ENCODE peak calls at places on chromosome 2, in five cellular contexts. L is breast epithelium, S is spleen, R is esophagus muscularis mucosa, N is HCT116. K is an unnamed sample.

GRCh38 chr2:65377556-65378307 is 54.7 kb downstream of the SPRED2 start:
- DNase-seq in L (no peak), R (no peak), N (no peak), S (no peak), K (no peak)

GRCh38 chr2:26623541-26624497 is 17.3 kb downstream of the CIB4 start:
- DNase-seq in S (peak), N (no peak), R (no peak), L (no peak), K (no peak)

GRCh38 chr2:159828736-159829135 is 30.7 kb upstream of the CD302 start:
- DNase-seq in N (no peak), R (no peak), S (no peak), L (no peak), K (no peak)

GRCh38 chr2:100253786-100254185 is 68.5 kb downstream of the LONRF2 start:
- DNase-seq in N (no peak), R (no peak), S (peak), L (no peak), K (no peak)

GRCh38 chr2:96105152-96105915 is 11.0 kb downstream of the ADRA2B start:
- DNase-seq in R (no peak), N (no peak), L (no peak), S (peak), K (no peak)

GRCh38 chr2:212495076-212495475 is 43.5 kb downstream of the ERBB4 start:
- DNase-seq in R (no peak), N (no peak), L (no peak), S (no peak), K (no peak)

GRCh38 chr2:163157891-163158511 is 319.4 kb upstream of the KCNH7 start:
- DNase-seq in L (no peak), N (no peak), S (no peak), R (no peak), K (no peak)

GRCh38 chr2:20015482-20016083 is 3.1 kb upstream of the MATN3 start:
- DNase-seq in R (no peak), L (no peak), N (peak), S (no peak), K (no peak)

GRCh38 chr2:9681427-9681817 is 50.6 kb upstream of the YWHAQ start:
- DNase-seq in N (no peak), R (no peak), L (no peak), S (no peak), K (no peak)

DNA sequence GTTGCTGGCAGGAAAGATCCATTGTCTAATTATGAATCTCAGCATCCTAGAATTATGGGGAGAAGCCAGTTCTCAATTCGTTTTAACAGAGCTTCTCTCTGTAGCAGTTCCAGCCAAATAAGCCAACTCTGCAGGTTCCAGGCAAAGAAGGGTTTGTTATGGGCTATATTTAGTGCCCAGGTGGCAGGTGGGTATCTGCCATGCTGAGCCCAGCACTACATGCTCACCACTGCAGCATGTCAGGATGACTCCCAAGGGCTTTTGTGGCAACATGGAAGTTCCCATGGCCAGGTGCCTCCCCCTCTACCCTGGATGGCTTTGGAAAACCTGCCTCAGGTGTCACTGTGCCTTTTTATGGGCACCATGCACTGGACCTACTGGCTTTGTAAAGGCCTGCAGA is 137.7 kb upstream of the MSH6 start:
- DNase-seq in L (no peak), R (no peak), N (no peak), S (no peak), K (no peak)
- H3K27ac ChIP-seq in L (no peak), R (no peak), N (no peak), S (no peak), K (no peak)

DNA sequence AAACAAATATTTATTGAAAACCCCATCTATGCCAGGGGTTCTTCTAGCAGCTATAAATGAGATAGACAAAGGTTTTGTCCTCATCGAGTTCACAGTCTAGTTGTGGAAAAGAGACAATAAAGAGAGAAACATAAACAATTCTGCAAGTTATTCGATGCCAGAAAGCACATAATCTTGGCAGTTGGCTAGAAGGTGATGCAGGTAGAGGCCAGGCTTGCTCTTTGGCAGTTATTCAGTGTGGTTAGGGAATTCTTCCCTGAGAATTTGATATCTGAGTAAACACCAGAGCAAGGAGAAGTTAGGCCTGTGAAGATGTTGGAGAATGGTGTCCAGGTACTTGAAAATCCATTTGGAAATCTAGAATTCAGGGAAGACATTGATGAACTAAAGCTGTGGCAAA is 547.4 kb downstream of the SLC4A3 start:
- DNase-seq in N (no peak), S (no peak), L (no peak), R (no peak), K (no peak)
- TF ChIP-seq POLR2A in N (no peak), S (no peak), L (no peak), R (no peak), K (no peak)

DNA sequence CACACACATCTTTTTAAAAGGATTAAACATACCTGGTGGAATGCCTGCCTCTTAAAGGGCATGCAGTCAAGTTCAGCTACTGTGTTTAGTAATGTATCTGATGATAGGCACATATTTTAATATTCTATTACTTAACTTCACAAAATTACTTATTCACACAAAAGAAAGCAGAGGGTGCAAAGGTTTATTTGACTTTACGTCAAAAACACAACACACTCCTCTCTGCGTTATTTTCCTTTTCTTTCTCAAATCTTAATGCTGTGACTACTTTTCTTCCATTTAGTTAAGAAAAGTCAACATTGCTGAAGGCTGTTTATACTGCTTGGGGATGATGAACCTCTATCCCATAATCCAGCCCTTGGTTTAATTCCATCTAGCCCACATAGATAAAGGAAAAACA is 127.9 kb upstream of the ST6GAL2 start:
- DNase-seq in L (no peak), R (no peak), S (no peak), N (no peak), K (no peak)
- TF ChIP-seq POLR2AphosphoS5 in L (no peak), R (no peak), S (no peak), N (no peak), K (no peak)

DNA sequence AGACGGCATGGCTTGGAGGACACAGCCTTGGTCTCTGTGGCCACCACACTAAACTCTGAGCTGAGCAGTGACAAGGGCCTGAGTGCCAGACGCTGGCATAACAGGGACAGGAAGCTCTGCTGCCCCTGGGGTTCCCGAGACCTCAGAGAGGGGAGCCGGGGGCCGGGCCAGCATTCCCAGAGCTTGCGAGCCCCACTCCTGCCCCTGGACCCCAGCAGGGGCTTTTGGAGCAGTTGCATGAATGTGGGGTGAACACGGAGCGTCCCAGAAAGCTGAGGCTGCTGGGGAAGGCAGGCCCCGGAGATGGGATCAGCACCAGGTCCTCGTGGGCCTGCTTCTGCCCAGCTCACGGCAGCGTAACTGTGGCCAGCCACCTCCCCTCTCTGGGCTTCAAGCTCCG is 7.6 kb upstream of the ERFE start:
- DNase-seq in S (no peak), R (no peak), N (no peak), L (no peak), K (no peak)
- H3K27ac ChIP-seq in S (no peak), R (no peak), N (no peak), L (no peak), K (no peak)

GRCh38 chr2:216774620-216775019 is 79.3 kb upstream of the IGFBP5 start:
- DNase-seq in L (no peak), N (no peak), R (no peak), S (no peak), K (no peak)
- TF ChIP-seq POLR2A in L (no peak), N (no peak), R (no peak), S (no peak), K (no peak)

DNA sequence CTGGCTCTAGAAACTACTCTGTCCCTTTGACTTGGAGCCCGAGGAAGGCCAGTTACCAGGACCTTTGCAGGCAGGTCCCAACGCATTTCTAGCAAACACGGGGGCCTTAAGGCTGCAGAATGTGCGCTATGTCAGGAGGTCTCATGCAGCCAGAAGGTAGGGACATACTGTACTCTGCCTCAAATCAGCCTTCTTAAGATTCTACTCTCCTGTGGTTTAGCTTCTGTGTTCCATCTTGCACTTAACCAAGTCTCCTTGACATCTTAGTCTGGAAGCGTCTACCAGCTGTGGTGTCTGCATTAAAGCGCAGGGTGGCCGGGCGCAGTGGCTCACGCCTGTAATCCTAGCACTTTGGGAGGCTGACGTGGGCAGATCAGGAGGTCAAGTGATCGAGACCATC is 65.5 kb downstream of the STEAP3 start:
- DNase-seq in R (peak), L (peak), S (no peak), N (no peak), K (no peak)
- TF ChIP-seq POLR2AphosphoS5 in R (no peak), L (no peak), S (no peak), N (no peak), K (peak)

GRCh38 chr2:217905395-217905794 is 97.4 kb downstream of the TNS1 start:
- DNase-seq in N (no peak), S (no peak), L (peak), R (no peak), K (no peak)
- H3K27ac ChIP-seq in N (no peak), S (peak), L (peak), R (peak), K (peak)

GRCh38 chr2:72386288-72386687 is 238.6 kb upstream of the CYP26B1 start:
- DNase-seq in S (no peak), L (no peak), R (no peak), N (no peak), K (no peak)
- TF ChIP-seq POLR2A in S (no peak), L (no peak), R (no peak), N (no peak), K (no peak)

DNA sequence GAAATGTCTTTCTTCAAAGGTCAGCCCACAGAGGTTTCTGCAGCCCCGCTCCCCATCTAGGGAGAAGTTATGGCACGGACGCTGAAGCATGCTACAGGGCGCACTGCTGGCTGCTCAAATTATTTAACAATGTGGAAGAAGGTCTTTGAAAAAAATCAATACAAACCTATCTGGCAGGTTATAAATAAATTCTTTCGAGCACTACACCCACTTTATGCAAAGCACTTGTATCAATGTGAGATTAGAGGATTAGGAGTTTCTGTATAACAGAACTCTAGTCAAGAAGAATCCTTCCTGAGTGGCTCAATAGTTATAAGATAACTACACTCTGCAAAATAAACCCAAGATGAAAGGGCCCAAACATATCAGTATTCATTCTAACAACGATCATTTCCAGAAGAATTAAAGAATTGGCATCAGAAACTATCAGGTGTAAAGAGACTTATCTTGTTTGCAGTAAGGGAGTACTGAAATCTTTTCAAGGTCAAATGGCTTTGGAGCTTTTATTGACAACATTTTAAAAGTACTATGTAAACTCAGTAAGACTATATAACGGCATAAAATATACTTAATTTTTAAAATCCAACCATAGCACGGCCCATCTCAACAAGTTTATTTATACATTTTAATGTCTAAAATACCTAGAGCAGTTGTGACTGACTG is 103.0 kb upstream of the DNMT3A start:
- DNase-seq in N (no peak), R (no peak), S (no peak), L (no peak), K (no peak)
- TF ChIP-seq POLR2AphosphoS5 in N (no peak), R (no peak), S (no peak), L (no peak), K (no peak)

GRCh38 chr2:186559370-186559769 is 30.5 kb upstream of the ITGAV start:
- DNase-seq in L (no peak), N (no peak), S (no peak), R (no peak), K (no peak)

GRCh38 chr2:186560254-186560653 is 29.6 kb upstream of the ITGAV start:
- DNase-seq in S (no peak), L (no peak), R (no peak), N (no peak), K (no peak)

GRCh38 chr2:186561467-186562208 is 28.2 kb upstream of the ITGAV start:
- DNase-seq in R (no peak), S (no peak), N (no peak), L (no peak), K (no peak)

GRCh38 chr2:186558512-186559276 is 31.2 kb upstream of the ITGAV start:
- DNase-seq in L (no peak), S (no peak), N (no peak), R (no peak), K (no peak)

GRCh38 chr2:186559848-186560247 is 30.0 kb upstream of the ITGAV start:
- DNase-seq in S (no peak), N (no peak), L (no peak), R (no peak), K (no peak)
- H3K27ac ChIP-seq in S (no peak), N (no peak), L (no peak), R (no peak), K (no peak)